ENCODE peak calls at places on chromosomes 6 and 20, in seven cellular contexts. J, V, B, K, T, F and X are unnamed samples.

GRCh38 chr20:22795897-22796296 is 211.5 kb upstream of the FOXA2 start:
- DNase-seq in J (no peak), V (peak; percentile 99), B (no peak), K (no peak), T (peak; percentile 97), F (peak; percentile 96), X (peak; percentile 41)

GRCh38 chr20:14622796-14623195 is 285.4 kb upstream of the FLRT3 start:
- DNase-seq in J (no peak), V (peak; percentile 2), B (no peak), K (peak; percentile 68), T (peak; percentile 32), F (no peak), X (peak; percentile 88)

GRCh38 chr6:12165297-12165696 is 124.9 kb upstream of the EDN1 start:
- DNase-seq in J (no peak), V (no peak), B (no peak), K (no peak), T (no peak), F (no peak), X (no peak)

GRCh38 chr6:103167345-103167744 is 1692.4 kb downstream of the HACE1 start:
- DNase-seq in J (no peak), V (no peak), B (no peak), K (no peak), T (no peak), F (no peak), X (no peak)

GRCh38 chr6:47261191-47261590 is 48.5 kb downstream of the TNFRSF21 start:
- DNase-seq in J (no peak), V (no peak), B (no peak), K (no peak), T (no peak), F (no peak), X (no peak)

GRCh38 chr20:1656844-1657243 is 735 bp downstream of the SIRPG start:
- DNase-seq in J (no peak), V (no peak), B (no peak), K (no peak), T (no peak), F (no peak), X (no peak)

GRCh38 chr6:41637179-41638001 is 878 bp upstream of the MDFI start:
- DNase-seq in J (no peak), V (no peak), B (peak; percentile 71), K (peak; percentile 55), T (peak; percentile 49), F (peak; percentile 83), X (peak; percentile 71)

GRCh38 chr6:14550817-14551216 is 433.2 kb downstream of the CD83 start:
- DNase-seq in J (no peak), V (peak; percentile 17), B (no peak), K (no peak), T (no peak), F (no peak), X (no peak)

GRCh38 chr20:7775072-7775471 is 165.2 kb downstream of the HAO1 start:
- DNase-seq in J (no peak), V (peak; percentile 3), B (no peak), K (no peak), T (no peak), F (no peak), X (no peak)

GRCh38 chr6:131251593-131252204 is 116.4 kb downstream of the AKAP7 start:
- DNase-seq in J (no peak), V (no peak), B (no peak), K (no peak), T (peak; percentile 10), F (no peak), X (no peak)

GRCh38 chr20:49976542-49976941 is 6.2 kb upstream of the SNAI1 start:
- DNase-seq in J (no peak), V (peak; percentile 75), B (no peak), K (no peak), T (no peak), F (no peak), X (no peak)

GRCh38 chr20:24879875-24880274 is 69.2 kb upstream of the CST7 start:
- DNase-seq in J (no peak), V (no peak), B (no peak), K (no peak), T (no peak), F (no peak), X (no peak)

GRCh38 chr6:44855562-44856494 is 468.3 kb downstream of the CDC5L start:
- DNase-seq in J (no peak), V (peak; percentile 56), B (no peak), K (no peak), T (peak; percentile 34), F (no peak), X (no peak)

GRCh38 chr20:5463007-5463686 is 146.4 kb upstream of the PROKR2 start:
- DNase-seq in J (no peak), V (no peak), B (no peak), K (no peak), T (no peak), F (no peak), X (no peak)

GRCh38 chr6:155171109-155171746 is 92.6 kb upstream of the CLDN20 start:
- DNase-seq in J (no peak), V (peak; percentile 89), B (no peak), K (no peak), T (peak; percentile 88), F (peak; percentile 32), X (no peak)

GRCh38 chr20:19129976-19130612 is 82.3 kb upstream of the SLC24A3 start:
- DNase-seq in J (no peak), V (no peak), B (no peak), K (no peak), T (no peak), F (no peak), X (no peak)

GRCh38 chr6:47631248-47632196 is 66.9 kb upstream of the ADGRF4 start:
- DNase-seq in J (peak; percentile 45), V (peak; percentile 45), B (no peak), K (no peak), T (peak; percentile 67), F (no peak), X (peak; percentile 82)

GRCh38 chr6:15213838-15214398 is 32.0 kb upstream of the JARID2 start:
- DNase-seq in J (no peak), V (no peak), B (no peak), K (no peak), T (no peak), F (no peak), X (no peak)

GRCh38 chr20:22686097-22686496 is 101.7 kb upstream of the FOXA2 start:
- DNase-seq in J (no peak), V (peak; percentile 61), B (peak; percentile 72), K (peak; percentile 84), T (peak; percentile 72), F (no peak), X (peak; percentile 86)

GRCh38 chr6:44023586-44024454 is 103.4 kb downstream of the MRPL14 start:
- DNase-seq in J (no peak), V (no peak), B (no peak), K (no peak), T (no peak), F (no peak), X (no peak)

GRCh38 chr20:41380551-41381262 is 14.1 kb upstream of the EMILIN3 start:
- DNase-seq in J (no peak), V (no peak), B (no peak), K (no peak), T (no peak), F (no peak), X (no peak)

GRCh38 chr6:36357872-36358234 is 21.2 kb upstream of the BNIP5 start:
- DNase-seq in J (no peak), V (no peak), B (no peak), K (no peak), T (no peak), F (no peak), X (no peak)

GRCh38 chr6:36358235-36358915 is 21.7 kb upstream of the BNIP5 start:
- DNase-seq in J (no peak), V (peak; percentile 42), B (no peak), K (no peak), T (peak; percentile 32), F (no peak), X (no peak)

GRCh38 chr6:36353411-36353915 is 16.8 kb upstream of the BNIP5 start:
- DNase-seq in J (no peak), V (peak; percentile 38), B (no peak), K (no peak), T (no peak), F (peak; percentile 61), X (no peak)

GRCh38 chr6:36352477-36353157 is 15.9 kb upstream of the BNIP5 start:
- DNase-seq in J (no peak), V (no peak), B (no peak), K (no peak), T (no peak), F (no peak), X (no peak)

GRCh38 chr6:36355819-36356218 is 19.1 kb upstream of the BNIP5 start:
- DNase-seq in J (no peak), V (no peak), B (no peak), K (no peak), T (no peak), F (no peak), X (no peak)
- H4K8ac ChIP-seq in J (no peak overlapping the region), V (no peak overlapping the region), B (no peak overlapping the region), K (no peak overlapping the region), T (no peak overlapping the region), F (no peak overlapping the region), X (no peak overlapping the region)

DNA sequence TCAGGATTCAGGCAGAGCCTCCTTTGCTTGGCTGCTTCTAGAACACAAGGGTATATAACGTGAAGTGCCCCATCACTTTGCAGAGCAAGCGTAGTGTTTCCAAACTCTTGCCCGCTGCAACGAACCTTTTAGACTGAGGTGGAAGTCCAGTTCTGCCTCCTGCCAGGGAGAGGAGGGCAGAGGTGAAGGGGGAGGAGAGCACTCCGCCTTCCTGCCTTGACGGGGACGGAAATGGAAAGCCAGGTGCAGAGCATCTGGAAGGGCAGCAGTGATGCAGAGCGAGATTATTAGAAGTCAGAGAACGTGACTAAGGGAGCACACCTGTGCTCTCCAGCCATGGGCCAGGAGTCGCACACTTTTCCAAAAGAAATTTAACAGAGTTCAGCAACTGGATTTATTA is 63.4 kb downstream of the RREB1 start:
- DNase-seq in J (no peak), V (no peak), B (no peak), K (no peak), T (no peak), F (peak; percentile 86), X (no peak)
- H3K27ac ChIP-seq in J (no peak overlapping the region), V (no peak overlapping the region), B (no peak overlapping the region), K (no peak overlapping the region), T (no peak overlapping the region), F (no peak overlapping the region), X (no peak overlapping the region)

DNA sequence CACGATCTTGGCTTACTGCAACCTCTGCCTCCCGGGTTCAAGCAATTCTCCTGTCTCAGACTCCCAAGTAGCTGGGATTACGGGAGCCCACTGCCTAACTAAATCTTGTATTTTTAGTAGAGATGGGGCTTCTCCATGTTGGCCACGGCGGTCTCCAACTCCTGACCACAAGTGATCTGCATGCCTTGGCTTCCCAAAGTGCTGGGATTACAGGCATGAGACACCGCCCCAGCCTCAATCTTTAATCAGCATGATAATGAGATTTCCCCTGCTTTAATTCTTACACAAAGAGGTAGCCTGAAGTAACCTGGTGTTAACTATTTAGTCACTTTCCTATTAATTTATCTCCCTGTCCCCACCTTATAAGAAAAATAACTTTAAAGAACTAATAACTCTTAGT is 31.3 kb upstream of the TRDN start:
- DNase-seq in J (no peak), V (no peak), B (no peak), K (peak; percentile 36), T (no peak), F (no peak), X (no peak)
- H3K4me2 ChIP-seq in J (no peak overlapping the region), V (no peak overlapping the region), B (no peak overlapping the region), K (no peak overlapping the region), T (no peak overlapping the region), F (no peak overlapping the region), X (no peak overlapping the region)

DNA sequence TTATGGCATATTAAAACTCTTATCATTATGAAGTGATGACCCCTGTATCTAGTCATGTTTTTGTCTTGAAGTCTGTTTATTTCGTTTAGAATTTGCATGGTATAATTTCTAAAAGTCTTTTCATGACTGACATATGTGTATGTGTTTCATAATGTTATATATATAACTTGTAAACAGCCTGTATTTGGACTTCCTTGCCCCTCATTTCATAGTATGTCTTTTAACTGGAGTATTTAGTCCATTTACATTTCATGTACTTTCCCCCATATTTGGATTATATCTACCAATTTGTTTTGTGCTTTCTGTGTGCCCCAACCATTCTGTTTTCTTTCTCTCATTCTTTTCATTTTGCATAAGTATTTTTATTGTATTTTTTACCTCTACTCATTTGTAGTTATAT is 59.0 kb downstream of the SYCP2L start:
- DNase-seq in J (no peak), V (no peak), B (no peak), K (no peak), T (no peak), F (no peak), X (no peak)
- H4K8ac ChIP-seq in J (no peak overlapping the region), V (no peak overlapping the region), B (no peak overlapping the region), K (no peak overlapping the region), T (no peak overlapping the region), F (no peak overlapping the region), X (no peak overlapping the region)